ENCODE peak calls at places on chromosomes 5 and 9, in five cellular contexts. One of them, this sample, is unnamed.

GRCh38 chr9:4371108-4371507 is 71.2 kb upstream of the GLIS3 start:
- DNase-seq in T-helper 9 cell: no peak
- DNase-seq in NCI-H1930: no peak
- DNase-seq in AG20443: peak
- DNase-seq in aorta: no peak
- DNase-seq in this sample: no peak

GRCh38 chr9:98488578-98489312 is 220.0 kb downstream of the GABBR2 start:
- DNase-seq in T-helper 9 cell: no peak
- DNase-seq in NCI-H1930: no peak
- DNase-seq in AG20443: peak
- DNase-seq in aorta: no peak
- DNase-seq in this sample: no peak

GRCh38 chr5:115465416-115465815 is 79.2 kb downstream of the FEM1C start:
- DNase-seq in T-helper 9 cell: no peak
- DNase-seq in NCI-H1930: no peak
- DNase-seq in AG20443: no peak
- DNase-seq in aorta: no peak
- DNase-seq in this sample: no peak

GRCh38 chr5:175102717-175103116 is 341.3 kb downstream of the DRD1 start:
- DNase-seq in T-helper 9 cell: no peak
- DNase-seq in NCI-H1930: no peak
- DNase-seq in AG20443: no peak
- DNase-seq in aorta: no peak
- DNase-seq in this sample: no peak

GRCh38 chr9:118643118-118643517 is 726.1 kb downstream of the BRINP1 start:
- DNase-seq in T-helper 9 cell: no peak
- DNase-seq in NCI-H1930: no peak
- DNase-seq in AG20443: peak
- DNase-seq in aorta: no peak
- DNase-seq in this sample: no peak

GRCh38 chr9:99822596-99823391 is 1.1 kb downstream of the NR4A3 start:
- DNase-seq in T-helper 9 cell: peak
- DNase-seq in NCI-H1930: peak
- DNase-seq in AG20443: peak
- DNase-seq in aorta: peak
- DNase-seq in this sample: peak

GRCh38 chr5:58241383-58241782 is 218.5 kb downstream of the PLK2 start:
- DNase-seq in T-helper 9 cell: no peak
- DNase-seq in NCI-H1930: no peak
- DNase-seq in AG20443: no peak
- DNase-seq in aorta: no peak
- DNase-seq in this sample: peak

GRCh38 chr5:96026334-96027065 is 64.8 kb upstream of the ELL2 start:
- DNase-seq in T-helper 9 cell: no peak
- DNase-seq in NCI-H1930: no peak
- DNase-seq in AG20443: peak
- DNase-seq in aorta: no peak
- DNase-seq in this sample: no peak

GRCh38 chr5:27962201-27962600 is 923.8 kb upstream of the CDH9 start:
- DNase-seq in T-helper 9 cell: no peak
- DNase-seq in NCI-H1930: no peak
- DNase-seq in AG20443: no peak
- DNase-seq in aorta: no peak
- DNase-seq in this sample: no peak

GRCh38 chr5:133698646-133699526 is 86.5 kb upstream of the FSTL4 start:
- DNase-seq in T-helper 9 cell: no peak
- DNase-seq in NCI-H1930: no peak
- DNase-seq in AG20443: no peak
- DNase-seq in aorta: no peak
- DNase-seq in this sample: no peak

GRCh38 chr9:130901498-130902203 is 5.0 kb upstream of the QRFP start:
- DNase-seq in T-helper 9 cell: no peak
- DNase-seq in NCI-H1930: no peak
- DNase-seq in AG20443: no peak
- DNase-seq in aorta: no peak
- DNase-seq in this sample: no peak

GRCh38 chr5:44691811-44692210 is 116.9 kb upstream of the MRPS30 start:
- DNase-seq in T-helper 9 cell: no peak
- DNase-seq in NCI-H1930: no peak
- DNase-seq in AG20443: no peak
- DNase-seq in aorta: no peak
- DNase-seq in this sample: no peak

GRCh38 chr9:78292026-78292425 is 4.9 kb upstream of the PSAT1 start:
- DNase-seq in T-helper 9 cell: no peak
- DNase-seq in NCI-H1930: no peak
- DNase-seq in AG20443: no peak
- DNase-seq in aorta: no peak
- DNase-seq in this sample: no peak

GRCh38 chr5:42944989-42945388 is 95.1 kb downstream of the ANXA2R start:
- DNase-seq in T-helper 9 cell: no peak
- DNase-seq in NCI-H1930: no peak
- DNase-seq in AG20443: peak
- DNase-seq in aorta: no peak
- DNase-seq in this sample: no peak

GRCh38 chr5:9888517-9888916 is 258.4 kb upstream of the TAS2R1 start:
- DNase-seq in T-helper 9 cell: no peak
- DNase-seq in NCI-H1930: no peak
- DNase-seq in AG20443: peak
- DNase-seq in aorta: no peak
- DNase-seq in this sample: no peak

GRCh38 chr5:170522211-170523128 is 18.6 kb downstream of the KCNIP1 start:
- DNase-seq in T-helper 9 cell: no peak
- DNase-seq in NCI-H1930: no peak
- DNase-seq in AG20443: peak
- DNase-seq in aorta: no peak
- DNase-seq in this sample: no peak

GRCh38 chr5:91291628-91292569 is 91.2 kb downstream of the ARRDC3 start:
- DNase-seq in T-helper 9 cell: no peak
- DNase-seq in NCI-H1930: no peak
- DNase-seq in AG20443: no peak
- DNase-seq in aorta: no peak
- DNase-seq in this sample: no peak

GRCh38 chr5:81427566-81427965 is 33.6 kb upstream of the ACOT12 start:
- DNase-seq in T-helper 9 cell: no peak
- DNase-seq in NCI-H1930: no peak
- DNase-seq in AG20443: no peak
- DNase-seq in aorta: no peak
- DNase-seq in this sample: no peak

This sample was measured in left cardiac atrium.